ENCODE peak calls at places on chromosomes 11 and 22, in five cellular contexts. Z, V, H, L and K are unnamed samples. For H3K27me3, the result is how much of the 10 kb centered on the place peaks cover.

GRCh38 chr22:21960200-21961126 is 7.8 kb upstream of the PPM1F start:
- DNase-seq in H (no peak), Z (no peak), V (no peak), L (no peak), K (no peak)

GRCh38 chr11:10727259-10727851 is 23.7 kb upstream of the CTR9 start:
- DNase-seq in Z (no peak), V (no peak), H (no peak), L (no peak), K (no peak)

GRCh38 chr22:35198738-35199137 is 58.6 kb upstream of the HMGXB4 start:
- DNase-seq in L (no peak), V (no peak), H (no peak), Z (no peak), K (no peak)

GRCh38 chr11:72657356-72657755 is 16.9 kb downstream of the PDE2A start:
- DNase-seq in Z (no peak), H (no peak), V (no peak), L (no peak), K (no peak)

GRCh38 chr11:130528301-130528651 is 79.8 kb downstream of the ADAMTS15 start:
- DNase-seq in Z (no peak), L (peak), V (no peak), H (no peak), K (no peak)

GRCh38 chr11:123166095-123166559 is 28.9 kb downstream of the CLMP start:
- DNase-seq in Z (no peak), H (peak), V (no peak), L (peak), K (peak)

GRCh38 chr11:117550466-117550865 is 222.8 kb downstream of the CEP164 start:
- DNase-seq in V (no peak), L (no peak), Z (no peak), H (peak), K (no peak)

GRCh38 chr11:93849751-93850584 is 450 bp downstream of the VSTM5 start:
- DNase-seq in Z (no peak), V (no peak), L (no peak), H (no peak), K (peak)

GRCh38 chr11:42976636-42977217 is 335.1 kb upstream of the API5 start:
- DNase-seq in L (no peak), H (no peak), V (no peak), Z (no peak), K (no peak)

GRCh38 chr11:115321602-115322289 is 182.5 kb downstream of the CADM1 start:
- DNase-seq in Z (no peak), V (no peak), L (no peak), H (no peak), K (no peak)

GRCh38 chr11:32436751-32437405 is 1.5 kb upstream of the WT1 start:
- DNase-seq in V (no peak), L (no peak), H (no peak), Z (no peak), K (no peak)

GRCh38 chr11:25775608-25776007 is 556.3 kb upstream of the ANO3 start:
- DNase-seq in H (no peak), L (peak), Z (no peak), V (no peak), K (no peak)

GRCh38 chr11:88377151-88377550 is 39.6 kb upstream of the CTSC start:
- DNase-seq in V (no peak), Z (no peak), H (no peak), L (no peak), K (no peak)

GRCh38 chr11:11667056-11667455 is 45.3 kb upstream of the GALNT18 start:
- DNase-seq in H (no peak), L (no peak), Z (no peak), V (no peak), K (no peak)

GRCh38 chr11:119196833-119197483 is 9.2 kb upstream of the CBL start:
- DNase-seq in Z (peak), H (no peak), V (peak), L (peak), K (no peak)

GRCh38 chr22:43411040-43411919 is 534 bp upstream of the MPPED1 start:
- DNase-seq in V (no peak), Z (no peak), H (peak), L (no peak), K (no peak)

GRCh38 chr22:43411981-43412807 is at the start of gene MPPED1:
- DNase-seq in L (no peak), Z (no peak), H (peak), V (no peak), K (no peak)

GRCh38 chr22:43412808-43413785 is 1.3 kb downstream of the MPPED1 start:
- DNase-seq in L (no peak), V (no peak), H (peak), Z (no peak), K (peak)

GRCh38 chr22:43417555-43417954 is 5.7 kb downstream of the MPPED1 start:
- DNase-seq in H (peak), Z (no peak), L (no peak), V (no peak), K (no peak)

DNA sequence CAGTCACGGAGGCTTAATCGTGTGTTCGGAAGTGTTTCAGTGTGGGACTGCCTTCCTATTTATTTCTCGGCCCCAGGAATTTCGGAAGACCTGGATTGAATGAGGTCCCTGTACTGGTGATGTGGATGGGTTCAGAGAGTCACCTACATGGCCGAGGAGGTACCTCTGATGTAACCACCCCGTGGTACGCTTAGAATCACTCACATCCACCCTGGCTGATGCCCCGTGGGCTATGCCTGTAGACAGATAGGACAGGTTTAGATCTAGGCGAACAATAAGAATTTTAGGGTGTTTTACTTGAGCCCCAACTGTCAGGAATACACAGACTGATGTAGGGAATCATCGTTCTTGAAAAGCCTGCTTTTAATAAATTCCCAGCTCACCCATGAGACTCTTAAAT is 2.0 kb downstream of the MPPED1 start:
- DNase-seq in Z (no peak), V (no peak), H (peak), L (no peak), K (no peak)
- H3K27me3 ChIP-seq in Z (under half), V (under half), H (under half), L (under half), K (under half)

GRCh38 chr11:47164321-47164720 is 12.4 kb downstream of the ARFGAP2 start:
- DNase-seq in L (no peak), V (no peak), H (no peak), Z (no peak), K (peak)

GRCh38 chr11:47163898-47164297 is 12.8 kb downstream of the ARFGAP2 start:
- DNase-seq in Z (no peak), H (no peak), V (no peak), L (no peak), K (no peak)

GRCh38 chr11:47166368-47166767 is 10.3 kb downstream of the ARFGAP2 start:
- DNase-seq in Z (no peak), V (no peak), H (no peak), L (no peak), K (no peak)

GRCh38 chr11:47163198-47163597 is 13.5 kb downstream of the ARFGAP2 start:
- DNase-seq in L (no peak), H (no peak), V (no peak), Z (no peak), K (peak)

GRCh38 chr11:47165294-47165840 is 11.3 kb downstream of the ARFGAP2 start:
- DNase-seq in H (no peak), Z (no peak), V (no peak), L (no peak), K (no peak)
- H3K27me3 ChIP-seq in H (under half), Z (under half), V (under half), L (under half), K (under half)

DNA sequence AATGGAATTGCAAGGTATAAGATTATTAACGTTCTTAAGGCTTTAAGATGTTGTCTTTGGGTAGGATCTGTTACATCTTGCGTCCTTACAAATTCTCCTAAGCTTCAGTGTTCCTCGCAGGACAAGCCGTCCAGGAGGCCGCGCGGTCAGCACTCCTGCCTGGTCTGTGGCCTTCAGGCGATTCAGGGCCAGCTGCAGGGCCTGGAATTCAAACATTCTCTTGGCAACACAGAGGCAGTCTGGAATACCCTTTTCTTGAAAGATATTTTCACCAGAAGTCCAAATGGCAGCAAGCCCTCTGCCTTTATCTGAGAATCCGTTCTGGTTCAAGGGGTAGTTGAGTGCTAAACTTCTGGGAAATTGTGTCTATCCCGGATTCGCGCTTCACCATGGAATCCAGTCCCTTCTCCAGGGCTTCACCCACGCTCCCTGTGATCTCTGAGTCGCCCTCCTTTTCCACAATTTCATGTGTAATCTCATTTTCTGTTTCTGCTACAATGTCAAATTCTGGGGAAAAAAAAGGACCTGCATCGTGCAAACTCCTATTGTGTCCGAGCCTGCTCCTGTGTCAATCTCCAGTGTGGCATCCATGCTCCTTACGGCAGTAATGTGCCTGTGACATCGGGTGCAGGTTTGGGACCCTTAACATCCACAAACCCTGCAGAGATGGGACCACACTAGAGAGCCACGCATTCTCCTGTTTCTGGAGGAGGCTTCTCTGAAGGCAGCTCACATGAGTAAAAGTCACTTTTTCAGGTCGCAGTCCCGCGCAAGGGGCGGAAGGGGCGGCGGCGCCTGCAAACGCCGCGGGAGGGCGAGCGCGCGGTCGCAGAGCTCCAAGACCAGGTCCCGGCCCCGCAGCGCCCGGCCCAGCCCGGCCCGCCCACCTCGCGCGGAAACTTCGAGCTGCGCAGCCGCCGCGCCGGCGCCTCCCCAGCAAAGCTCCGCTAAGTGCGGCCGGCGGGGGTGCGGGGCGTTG is 25.3 kb upstream of the SORL1 start:
- DNase-seq in H (peak), V (no peak), Z (peak), L (no peak), K (peak)
- H3K27me3 ChIP-seq in H (under half), V (under half), Z (under half), L (under half), K (under half)

DNA sequence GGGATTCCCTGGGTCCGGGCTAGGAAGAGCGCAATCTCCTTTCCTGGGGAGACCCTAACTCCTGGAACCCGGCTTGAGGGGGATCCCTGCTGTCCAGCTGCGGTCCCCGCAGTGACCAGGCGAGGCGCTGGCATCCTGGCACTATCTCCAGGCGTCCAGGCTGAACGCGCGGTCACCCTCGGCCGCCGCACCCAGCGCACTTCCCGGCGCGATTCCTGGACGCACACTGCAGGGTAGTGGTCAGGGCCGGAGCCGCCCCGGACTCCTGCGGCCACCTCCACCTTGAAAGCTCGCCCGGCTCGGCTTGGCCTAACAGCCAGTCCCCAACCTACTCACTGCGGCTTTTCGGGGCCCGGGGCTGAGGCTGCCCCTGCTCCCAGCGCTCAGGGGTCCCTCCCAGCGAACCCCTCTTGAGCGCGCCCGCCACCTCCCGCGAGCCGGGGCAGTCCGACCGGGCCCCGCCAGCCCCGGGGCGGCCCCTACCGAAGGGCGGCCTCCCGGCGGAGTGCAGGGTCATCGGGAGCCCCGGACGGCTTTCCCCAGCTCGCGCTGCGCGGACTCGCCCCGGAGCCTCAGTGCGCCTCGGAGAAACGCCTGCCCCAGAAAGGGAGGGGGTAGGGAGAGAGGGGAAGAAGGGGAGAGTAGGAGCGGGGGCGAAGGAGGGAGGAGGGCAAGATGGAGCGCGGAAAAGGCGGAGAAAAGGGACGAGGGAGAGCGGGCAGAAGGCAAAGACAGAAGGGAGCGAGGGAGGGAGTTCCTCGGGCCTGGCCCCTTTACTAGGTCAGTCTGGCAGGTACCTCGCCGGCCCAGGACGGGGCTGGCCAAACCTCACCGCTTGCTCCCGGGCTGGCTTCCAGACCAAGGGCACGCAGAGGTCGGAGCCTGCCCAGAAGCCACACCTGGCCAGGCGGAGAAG is 1.0 kb downstream of the POU2AF3 start:
- DNase-seq in Z (no peak), L (no peak), H (peak), V (no peak), K (peak)
- H3K27me3 ChIP-seq in Z (under half), L (under half), H (under half), V (under half), K (under half)

GRCh38 chr11:18209058-18209457 is 27.5 kb downstream of the SAA4 start:
- DNase-seq in H (no peak), L (no peak), Z (no peak), V (no peak), K (no peak)
- H3K27me3 ChIP-seq in H (under half), L (under half), Z (under half), V (under half), K (under half)

GRCh38 chr22:28497188-28497587 is 182.5 kb downstream of the TTC28 start:
- DNase-seq in L (peak), Z (no peak), H (no peak), V (no peak), K (no peak)

GRCh38 chr22:28505416-28506156 is 174.1 kb downstream of the TTC28 start:
- DNase-seq in L (no peak), V (no peak), H (no peak), Z (no peak), K (no peak)

GRCh38 chr22:28498044-28498443 is 181.6 kb downstream of the TTC28 start:
- DNase-seq in V (no peak), H (no peak), Z (no peak), L (no peak), K (no peak)

DNA sequence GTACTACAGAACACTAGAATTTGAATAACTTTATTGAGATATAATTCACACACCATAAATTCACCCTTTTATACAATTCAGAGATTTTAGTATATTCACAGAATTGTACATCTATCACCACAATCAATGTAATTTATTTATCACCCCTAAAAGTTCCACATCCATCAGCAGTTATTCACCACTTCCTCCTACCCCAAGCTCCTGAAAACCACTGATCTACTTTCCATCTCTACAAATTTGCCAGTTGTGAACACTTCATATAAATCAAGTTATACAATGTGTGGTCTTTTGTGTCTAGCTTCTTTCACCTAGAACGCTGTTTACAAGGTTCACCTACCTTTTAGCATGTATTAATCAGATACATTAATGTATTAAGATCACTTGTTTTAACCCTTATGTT is 179.6 kb downstream of the TTC28 start:
- DNase-seq in L (no peak), V (no peak), H (no peak), Z (no peak), K (no peak)
- H3K27me3 ChIP-seq in L (under half), V (under half), H (under half), Z (under half), K (under half)

GRCh38 chr11:105177658-105178057 is 38.1 kb upstream of the CARD18 start:
- DNase-seq in V (no peak), L (peak), Z (no peak), H (no peak), K (no peak)

GRCh38 chr11:105181100-105181499 is 41.5 kb upstream of the CARD18 start:
- DNase-seq in L (peak), H (no peak), V (peak), Z (no peak), K (no peak)

GRCh38 chr11:105181521-105181920 is 42.0 kb upstream of the CARD18 start:
- DNase-seq in H (no peak), L (peak), V (peak), Z (no peak), K (no peak)

GRCh38 chr11:105179542-105180278 is 40.1 kb upstream of the CARD18 start:
- DNase-seq in H (no peak), V (no peak), L (no peak), Z (no peak), K (no peak)
- H3K27me3 ChIP-seq in H (under half), V (under half), L (under half), Z (under half), K (under half)

GRCh38 chr11:64951529-64951928 is 15.8 kb upstream of the GPHA2 start:
- DNase-seq in Z (no peak), V (no peak), L (no peak), H (no peak), K (no peak)
- H3K27me3 ChIP-seq in Z (under half), V (under half), L (under half), H (under half), K (under half)